ENCODE peak calls at places on chromosomes 7 and 10, in six cellular contexts. N is upper lobe of right lung; Z is astrocyte; M is transverse colon; K is CD4-positive, CD25-positive, alpha-beta regulatory T cell; A is tibial nerve. W is an unnamed sample.

GRCh38 chr7:73436031-73436929 is 2.7 kb downstream of the FZD9 start:
- DNase-seq in N (no peak), Z (no peak), M (no peak), K (no peak), A (no peak), W (no peak)

GRCh38 chr7:15330943-15331342 is 230.9 kb downstream of the AGMO start:
- DNase-seq in N (no peak), Z (no peak), M (no peak), K (no peak), A (no peak), W (no peak)

GRCh38 chr7:4733936-4734528 is 41.4 kb upstream of the AP5Z1 start:
- DNase-seq in N (no peak), Z (no peak), M (no peak), K (no peak), A (no peak), W (no peak)

GRCh38 chr10:44384601-44385422 is at the start of gene CXCL12:
- DNase-seq in N (peak), Z (no peak), M (peak), K (no peak), A (no peak), W (peak)

GRCh38 chr7:156791241-156791640 is 101.7 kb downstream of the LMBR1 start:
- DNase-seq in N (no peak), Z (no peak), M (no peak), K (no peak), A (no peak), W (no peak)

GRCh38 chr10:49741108-49741995 is 20.8 kb downstream of the OGDHL start:
- DNase-seq in N (no peak), Z (no peak), M (no peak), K (no peak), A (no peak), W (peak)

GRCh38 chr10:3330687-3331086 is 158.1 kb upstream of the PITRM1 start:
- DNase-seq in N (peak), Z (peak), M (no peak), K (no peak), A (peak), W (peak)

GRCh38 chr10:100019824-100020160 is 10.0 kb upstream of the DNMBP start:
- DNase-seq in N (no peak), Z (no peak), M (no peak), K (no peak), A (peak), W (no peak)

GRCh38 chr7:11236680-11237079 is 263.0 kb downstream of the PHF14 start:
- DNase-seq in N (no peak), Z (no peak), M (no peak), K (no peak), A (no peak), W (no peak)

GRCh38 chr10:91514025-91514424 is 103.9 kb downstream of the HECTD2 start:
- DNase-seq in N (no peak), Z (peak), M (no peak), K (no peak), A (no peak), W (no peak)

GRCh38 chr7:151897201-151897711 is 20.3 kb upstream of the PRKAG2 start:
- DNase-seq in N (no peak), Z (no peak), M (peak), K (no peak), A (no peak), W (peak)

GRCh38 chr10:131663411-131663810 is 237.4 kb upstream of the PPP2R2D start:
- DNase-seq in N (peak), Z (no peak), M (no peak), K (no peak), A (no peak), W (no peak)

GRCh38 chr7:43584200-43584586 is 1.3 kb downstream of the STK17A start:
- DNase-seq in N (no peak), Z (peak), M (peak), K (peak), A (peak), W (no peak)

GRCh38 chr10:107529350-107529749 is 364.8 kb upstream of the SORCS1 start:
- DNase-seq in N (no peak), Z (no peak), M (no peak), K (no peak), A (no peak), W (no peak)

GRCh38 chr7:129281163-129281562 is 56.3 kb downstream of the AHCYL2 start:
- DNase-seq in N (no peak), Z (no peak), M (no peak), K (no peak), A (no peak), W (no peak)

DNA sequence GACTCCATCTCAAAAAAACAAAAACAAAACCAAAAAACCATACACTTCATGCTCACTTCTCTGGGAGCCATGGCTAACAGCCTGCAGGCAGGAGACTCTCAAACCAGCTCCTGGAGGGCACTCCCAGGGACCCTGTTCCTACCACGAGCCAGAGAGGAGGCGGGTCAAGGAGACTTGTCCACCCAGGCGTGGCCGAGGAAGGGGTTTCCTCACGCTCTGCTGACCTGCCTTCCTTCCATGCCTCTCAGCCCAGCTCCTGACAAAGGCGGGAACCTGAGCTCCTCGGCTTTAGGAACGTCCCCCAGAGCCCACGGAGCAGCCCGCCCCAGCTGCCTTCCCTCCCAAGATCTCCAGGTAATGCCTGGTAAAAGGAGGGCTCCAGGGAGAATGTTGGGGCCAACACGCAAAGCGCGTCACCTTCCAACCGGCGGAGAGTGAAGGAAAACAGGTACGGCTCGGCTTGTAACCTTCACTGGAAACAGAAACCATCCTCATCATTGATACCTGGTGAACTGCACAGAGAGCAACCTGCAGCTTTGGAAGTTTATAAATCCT is 9.5 kb downstream of the GPR146 start:
- DNase-seq in N (no peak), Z (no peak), M (no peak), K (no peak), A (no peak), W (peak)
- H3K27ac ChIP-seq in N (peak), Z (no peak), M (peak), K (no peak), A (peak), W (no peak)

DNA sequence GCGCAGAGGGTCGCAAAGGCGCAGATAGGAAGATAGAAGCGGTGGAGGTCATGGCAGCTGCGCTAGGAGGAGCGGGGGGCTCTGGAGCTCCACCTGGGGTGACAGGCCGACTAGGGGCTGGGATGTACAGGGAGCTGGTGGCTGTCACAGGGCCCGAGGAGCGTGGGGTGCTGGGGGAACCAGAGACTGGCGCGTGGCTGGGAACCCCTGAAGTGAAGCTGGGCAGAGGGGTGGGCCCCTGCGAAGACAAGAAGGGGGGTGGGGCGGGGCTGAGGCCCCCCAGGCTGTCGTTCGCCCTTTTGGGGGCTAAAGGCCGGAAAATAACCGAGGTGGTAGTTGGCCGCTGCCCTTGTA is 6.6 kb upstream of the MYOZ1 start:
- DNase-seq in N (no peak), Z (no peak), M (no peak), K (no peak), A (no peak), W (no peak)
- H3K4me3 ChIP-seq in N (peak), Z (peak), M (peak), K (no peak), A (peak), W (peak)

DNA sequence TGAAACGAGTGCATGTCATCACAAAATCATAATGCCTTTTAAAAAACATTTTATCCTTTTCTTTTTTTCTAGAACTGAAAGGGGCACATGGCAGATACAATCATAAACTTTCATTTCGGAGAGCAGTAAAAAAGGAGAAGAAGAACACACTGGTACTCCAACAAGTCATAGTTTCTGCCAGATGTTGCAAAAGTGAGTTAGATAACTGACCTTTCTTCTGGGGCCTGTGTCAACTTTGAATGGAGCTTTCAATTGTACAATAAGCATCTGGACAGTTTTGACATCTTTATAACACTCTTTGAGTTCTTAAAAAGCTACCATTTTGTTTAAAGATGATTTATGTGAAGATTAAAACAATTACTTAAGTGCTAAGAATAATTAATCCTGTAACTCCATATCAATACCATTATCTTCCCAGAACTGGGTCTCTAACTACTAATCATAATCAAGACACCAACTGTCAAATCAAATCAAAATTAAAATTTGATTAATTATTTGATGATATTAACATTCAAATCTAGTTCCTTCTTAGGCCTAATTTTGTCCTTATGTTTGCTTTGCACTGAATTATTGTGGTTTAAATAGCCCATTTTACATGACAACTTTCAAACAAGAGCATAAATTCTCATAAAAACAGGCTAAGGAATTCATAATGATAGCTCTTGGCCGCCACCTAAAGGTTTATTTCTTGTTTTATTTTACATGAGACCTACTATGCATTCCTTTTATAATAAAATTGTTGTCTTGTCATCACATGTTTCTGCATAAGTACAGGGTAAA is 19.5 kb upstream of the ITGB8 start:
- DNase-seq in N (no peak), Z (no peak), M (no peak), K (no peak), A (peak), W (no peak)
- H3K27ac ChIP-seq in N (no peak), Z (no peak), M (no peak), K (no peak), A (no peak), W (no peak)

DNA sequence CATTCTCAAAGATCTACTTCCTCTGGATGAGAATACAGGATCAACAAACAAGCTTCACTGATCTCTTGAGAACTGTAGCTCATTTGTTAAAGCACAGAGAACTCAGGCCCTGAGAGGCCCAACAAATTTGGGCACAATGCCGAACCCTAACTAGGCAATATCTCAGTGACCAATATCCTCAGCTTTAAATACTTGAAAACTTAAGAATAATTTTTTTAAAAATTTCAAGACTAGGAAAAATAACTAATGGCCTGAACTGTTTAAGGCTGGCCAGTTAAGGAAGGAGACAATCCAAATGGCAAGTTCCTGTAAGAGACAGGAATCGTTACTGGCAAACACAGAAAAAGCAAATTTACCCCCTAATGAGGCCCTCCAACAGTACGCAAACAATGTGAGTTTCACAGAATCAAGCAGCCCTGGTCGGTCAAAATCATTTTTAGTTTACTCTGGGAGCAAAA is 39.7 kb downstream of the NT5C2 start:
- DNase-seq in N (no peak), Z (no peak), M (no peak), K (no peak), A (peak), W (no peak)
- H3K4me3 ChIP-seq in N (peak), Z (no peak), M (no peak), K (no peak), A (no peak), W (no peak)

GRCh38 chr7:131554880-131555516 is 1.4 kb downstream of the PODXL start:
- DNase-seq in N (no peak), Z (no peak), M (no peak), K (no peak), A (no peak), W (no peak)

GRCh38 chr7:131555565-131556054 is 818 bp downstream of the PODXL start:
- DNase-seq in N (no peak), Z (no peak), M (no peak), K (no peak), A (no peak), W (peak)

GRCh38 chr7:131548371-131548770 is 8.1 kb downstream of the PODXL start:
- DNase-seq in N (no peak), Z (no peak), M (no peak), K (no peak), A (no peak), W (peak)

GRCh38 chr7:131553906-131554305 is 2.5 kb downstream of the PODXL start:
- DNase-seq in N (no peak), Z (no peak), M (no peak), K (no peak), A (no peak), W (no peak)

GRCh38 chr7:131552053-131552452 is 4.4 kb downstream of the PODXL start:
- DNase-seq in N (no peak), Z (no peak), M (no peak), K (no peak), A (no peak), W (no peak)
- H3K27ac ChIP-seq in N (no peak), Z (no peak), M (no peak), K (no peak), A (no peak), W (no peak)

GRCh38 chr10:71752391-71753090 is 20.8 kb downstream of the VSIR start:
- DNase-seq in N (peak), Z (no peak), M (peak), K (no peak), A (no peak), W (peak)

GRCh38 chr10:71753091-71753959 is 20.0 kb downstream of the VSIR start:
- DNase-seq in N (peak), Z (no peak), M (peak), K (no peak), A (peak), W (peak)

GRCh38 chr10:71755179-71755879 is 18.0 kb downstream of the VSIR start:
- DNase-seq in N (no peak), Z (no peak), M (no peak), K (no peak), A (no peak), W (peak)

GRCh38 chr10:71754562-71754961 is 18.8 kb downstream of the VSIR start:
- DNase-seq in N (no peak), Z (no peak), M (no peak), K (no peak), A (no peak), W (no peak)

DNA sequence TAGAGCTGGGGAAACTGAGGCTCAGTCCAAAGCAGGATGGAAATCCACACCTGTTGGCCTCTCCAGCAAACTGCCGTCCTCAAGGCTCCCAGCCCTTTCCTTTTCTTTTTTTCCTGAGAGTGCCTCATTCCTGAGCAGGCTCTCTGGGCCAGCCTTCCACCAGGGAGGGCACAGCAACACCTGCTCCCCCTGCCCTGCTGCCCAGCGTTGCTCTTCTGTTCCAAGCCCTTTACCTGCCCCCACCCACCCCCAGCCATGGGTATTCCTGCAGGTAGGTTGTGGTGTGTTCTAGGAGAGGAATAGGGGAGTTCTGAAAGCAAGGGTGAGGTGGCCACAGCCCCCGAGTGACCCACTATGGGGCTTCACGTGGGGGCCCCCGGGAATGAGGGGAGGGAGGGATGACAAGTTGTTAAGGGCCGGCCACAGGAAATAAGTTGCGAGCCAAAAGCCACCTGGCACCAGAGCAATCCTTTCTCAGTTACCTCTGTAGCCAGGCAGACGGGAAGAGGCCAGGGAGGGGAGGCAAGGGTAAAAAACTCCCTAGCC is 19.3 kb downstream of the VSIR start:
- DNase-seq in N (peak), Z (no peak), M (no peak), K (no peak), A (no peak), W (peak)
- H3K4me3 ChIP-seq in N (no peak), Z (no peak), M (no peak), K (no peak), A (no peak), W (peak)

DNA sequence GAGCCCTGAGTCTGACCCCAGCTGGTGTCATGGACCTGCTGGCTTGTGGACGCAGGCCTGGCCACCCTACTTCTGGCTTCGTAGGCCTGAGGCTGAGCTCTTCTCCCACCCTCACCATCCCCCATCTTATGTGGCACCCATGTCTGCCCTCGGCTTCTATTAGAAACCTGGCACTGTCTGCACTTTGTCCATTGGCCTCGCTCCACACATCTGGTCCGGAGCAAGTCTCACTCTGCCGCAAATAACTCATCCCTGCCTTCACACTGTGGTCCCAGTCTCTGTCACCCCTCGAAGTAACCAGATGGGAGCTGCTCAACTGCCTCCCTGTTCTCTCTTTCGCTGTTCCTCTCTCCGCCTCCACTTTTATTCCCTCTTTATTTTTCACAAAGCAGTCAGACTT is 78.6 kb downstream of the TRRAP start:
- DNase-seq in N (no peak), Z (no peak), M (no peak), K (no peak), A (no peak), W (no peak)
- H3K27ac ChIP-seq in N (no peak), Z (no peak), M (no peak), K (no peak), A (no peak), W (no peak)

DNA sequence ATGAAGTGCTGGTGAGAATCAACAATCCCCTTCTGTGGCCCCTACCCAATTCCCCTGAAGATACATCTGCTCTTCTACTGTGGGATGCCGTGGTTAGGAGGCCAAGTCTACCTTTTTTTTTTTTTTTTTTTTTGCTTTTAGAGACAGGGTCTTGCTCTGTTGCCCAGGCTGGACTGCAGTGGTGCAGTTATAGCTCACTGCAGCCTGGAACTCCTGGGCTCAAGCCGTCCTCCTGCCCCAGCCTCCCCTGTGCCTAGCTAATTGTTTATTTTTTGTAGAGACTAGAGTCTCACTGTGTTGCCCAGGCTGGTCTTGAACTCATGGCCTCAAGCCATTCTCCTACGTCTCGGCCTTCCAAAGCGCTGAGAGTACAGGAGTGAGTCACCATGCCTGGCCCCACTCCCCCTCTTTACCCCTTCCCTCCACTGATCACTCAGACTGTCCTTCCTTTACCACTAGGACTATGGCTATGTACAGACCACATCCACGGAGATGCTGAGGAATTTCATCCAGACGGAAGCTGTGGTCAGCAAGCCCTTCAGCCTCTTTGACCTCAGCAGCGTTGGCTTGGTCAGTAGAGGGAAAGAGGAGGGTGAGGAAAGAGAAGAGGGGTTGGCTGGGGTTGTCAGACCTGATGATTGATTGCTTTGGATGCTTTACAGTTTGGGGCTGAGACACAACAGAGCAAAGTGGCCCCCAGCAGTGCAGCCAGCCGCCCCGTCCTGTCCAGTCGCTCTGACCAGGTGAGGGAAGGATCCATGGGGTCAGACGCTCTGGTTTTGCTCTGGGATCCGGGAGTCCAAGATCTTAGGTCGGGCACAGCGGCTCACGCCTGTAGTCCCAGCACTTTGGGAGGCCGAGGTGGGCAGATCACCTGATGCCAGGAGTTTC is 1.8 kb downstream of the AP4M1 start:
- DNase-seq in N (no peak), Z (peak), M (no peak), K (no peak), A (no peak), W (no peak)
- H3K4me3 ChIP-seq in N (no peak), Z (peak), M (no peak), K (no peak), A (no peak), W (no peak)

W was measured in spleen.